ENCODE peak calls at places on chromosomes 5 and 9, in six cellular contexts. One of them, this sample, is unnamed.

GRCh38 chr5:1770443-1770802 is 29.2 kb downstream of the MRPL36 start:
- DNase-seq in anterior cingulate cortex: no peak
- DNase-seq in skeletal muscle cell: no peak
- DNase-seq in mucosa of descending colon: no peak
- DNase-seq in bronchial epithelial cell: no peak
- DNase-seq in coronary artery: no peak
- DNase-seq in this sample: no peak

GRCh38 chr5:54889826-54890225 is 95.6 kb downstream of the ESM1 start:
- DNase-seq in bronchial epithelial cell: peak
- DNase-seq in mucosa of descending colon: no peak
- DNase-seq in anterior cingulate cortex: no peak
- DNase-seq in skeletal muscle cell: no peak
- DNase-seq in coronary artery: no peak
- DNase-seq in this sample: peak

GRCh38 chr9:83935276-83935890 is 14.2 kb upstream of the KIF27 start:
- DNase-seq in anterior cingulate cortex: no peak
- DNase-seq in coronary artery: no peak
- DNase-seq in skeletal muscle cell: peak
- DNase-seq in bronchial epithelial cell: peak
- DNase-seq in mucosa of descending colon: no peak
- DNase-seq in this sample: peak

GRCh38 chr5:123450641-123451421 is 27.6 kb upstream of the CEP120 start:
- DNase-seq in skeletal muscle cell: no peak
- DNase-seq in anterior cingulate cortex: no peak
- DNase-seq in bronchial epithelial cell: peak
- DNase-seq in coronary artery: no peak
- DNase-seq in mucosa of descending colon: no peak
- DNase-seq in this sample: peak

GRCh38 chr5:163889369-163889768 is 383.9 kb downstream of the MAT2B start:
- DNase-seq in coronary artery: no peak
- DNase-seq in anterior cingulate cortex: no peak
- DNase-seq in bronchial epithelial cell: no peak
- DNase-seq in skeletal muscle cell: peak
- DNase-seq in mucosa of descending colon: no peak
- DNase-seq in this sample: no peak

GRCh38 chr5:134463991-134464760 is 52.5 kb upstream of the CDKN2AIPNL start:
- DNase-seq in bronchial epithelial cell: peak
- DNase-seq in skeletal muscle cell: peak
- DNase-seq in coronary artery: no peak
- DNase-seq in anterior cingulate cortex: no peak
- DNase-seq in mucosa of descending colon: no peak
- DNase-seq in this sample: peak

GRCh38 chr5:84885479-84886258 is 501.0 kb upstream of the EDIL3 start:
- DNase-seq in skeletal muscle cell: no peak
- DNase-seq in bronchial epithelial cell: peak
- DNase-seq in coronary artery: no peak
- DNase-seq in mucosa of descending colon: no peak
- DNase-seq in anterior cingulate cortex: peak
- DNase-seq in this sample: no peak

GRCh38 chr5:78345485-78345884 is 14.9 kb upstream of the SCAMP1 start:
- DNase-seq in mucosa of descending colon: no peak
- DNase-seq in skeletal muscle cell: peak
- DNase-seq in bronchial epithelial cell: peak
- DNase-seq in anterior cingulate cortex: no peak
- DNase-seq in coronary artery: no peak
- DNase-seq in this sample: peak

GRCh38 chr9:69980041-69980440 is 63.6 kb upstream of the MAMDC2 start:
- DNase-seq in coronary artery: no peak
- DNase-seq in bronchial epithelial cell: no peak
- DNase-seq in anterior cingulate cortex: no peak
- DNase-seq in skeletal muscle cell: no peak
- DNase-seq in mucosa of descending colon: no peak
- DNase-seq in this sample: no peak

GRCh38 chr5:75057551-75057950 is 5.2 kb upstream of the GCNT4 start:
- DNase-seq in coronary artery: no peak
- DNase-seq in mucosa of descending colon: no peak
- DNase-seq in anterior cingulate cortex: no peak
- DNase-seq in bronchial epithelial cell: no peak
- DNase-seq in skeletal muscle cell: no peak
- DNase-seq in this sample: peak

GRCh38 chr5:78543916-78544315 is 104.7 kb downstream of the LHFPL2 start:
- DNase-seq in anterior cingulate cortex: no peak
- DNase-seq in mucosa of descending colon: no peak
- DNase-seq in coronary artery: no peak
- DNase-seq in bronchial epithelial cell: no peak
- DNase-seq in skeletal muscle cell: no peak
- DNase-seq in this sample: no peak

GRCh38 chr9:74496819-74497749 is at the start of gene RORB:
- DNase-seq in coronary artery: no peak
- DNase-seq in bronchial epithelial cell: peak
- DNase-seq in skeletal muscle cell: no peak
- DNase-seq in mucosa of descending colon: peak
- DNase-seq in anterior cingulate cortex: peak
- DNase-seq in this sample: peak

GRCh38 chr9:83537331-83538171 is 650 bp downstream of the FRMD3 start:
- DNase-seq in skeletal muscle cell: no peak
- DNase-seq in mucosa of descending colon: peak
- DNase-seq in bronchial epithelial cell: no peak
- DNase-seq in coronary artery: no peak
- DNase-seq in anterior cingulate cortex: no peak
- DNase-seq in this sample: peak

GRCh38 chr9:137368431-137369110 is 54.4 kb downstream of the EXD3 start:
- DNase-seq in anterior cingulate cortex: no peak
- DNase-seq in bronchial epithelial cell: no peak
- DNase-seq in mucosa of descending colon: no peak
- DNase-seq in skeletal muscle cell: no peak
- DNase-seq in coronary artery: peak
- DNase-seq in this sample: no peak

GRCh38 chr5:149323235-149324205 is 21.8 kb upstream of the GRPEL2 start:
- DNase-seq in skeletal muscle cell: peak
- DNase-seq in bronchial epithelial cell: peak
- DNase-seq in coronary artery: no peak
- DNase-seq in anterior cingulate cortex: no peak
- DNase-seq in mucosa of descending colon: no peak
- DNase-seq in this sample: peak

This sample was measured in lung microvascular endothelial cell.